ENCODE peak calls at places on chromosomes 16 and 17, in nine cellular contexts. R is naive thymus-derived CD4-positive, alpha-beta T cell; N is PC-9; H is endodermal cell; U is iPS DF 6.9; Q is A673; X is neural progenitor cell; C is psoas muscle; E is IMR-90. I is an unnamed sample.

GRCh38 chr17:9837551-9838471 is 12.1 kb downstream of the GLP2R start:
- DNase-seq in R (no peak), N (peak; percentile 88), H (peak; percentile 52), U (no peak), Q (no peak), X (no peak), C (peak; percentile 73), E (peak; percentile 85), I (peak; percentile 90)

GRCh38 chr16:8675183-8676159 is 1.1 kb downstream of the ABAT start:
- DNase-seq in R (no peak), N (no peak), H (no peak), U (no peak), Q (peak; percentile 29), X (no peak), C (no peak), E (no peak), I (no peak)

GRCh38 chr16:26856791-26857190 is 209.9 kb upstream of the C16orf82 start:
- DNase-seq in R (no peak), N (no peak), H (no peak), U (no peak), Q (no peak), X (no peak), C (no peak), E (no peak), I (no peak)

GRCh38 chr16:25827709-25828108 is 135.9 kb downstream of the HS3ST4 start:
- DNase-seq in R (no peak), N (no peak), H (no peak), U (no peak), Q (no peak), X (no peak), C (no peak), E (no peak), I (no peak)

GRCh38 chr17:39012725-39013124 is 45.5 kb upstream of the FBXO47 start:
- DNase-seq in R (no peak), N (no peak), H (peak; percentile 75), U (no peak), Q (no peak), X (no peak), C (no peak), E (no peak), I (no peak)

GRCh38 chr16:11063432-11064201 is 119.3 kb downstream of the CLEC16A start:
- DNase-seq in R (no peak), N (no peak), H (no peak), U (no peak), Q (no peak), X (no peak), C (no peak), E (no peak), I (no peak)

GRCh38 chr16:54171855-54172537 is 114.6 kb downstream of the IRX3 start:
- DNase-seq in R (no peak), N (peak; percentile 46), H (peak; percentile 63), U (no peak), Q (peak; percentile 16), X (peak; percentile 44), C (no peak), E (peak; percentile 65), I (no peak)

GRCh38 chr16:14452066-14452465 is 178.0 kb downstream of the PARN start:
- DNase-seq in R (no peak), N (no peak), H (no peak), U (no peak), Q (no peak), X (no peak), C (no peak), E (peak; percentile 55), I (no peak)

GRCh38 chr17:50561796-50562195 is 1.3 kb downstream of the CACNA1G start:
- DNase-seq in R (peak; percentile 22), N (no peak), H (no peak), U (no peak), Q (no peak), X (no peak), C (no peak), E (no peak), I (no peak)

GRCh38 chr16:8963010-8963824 is 489 bp downstream of the USP7 start:
- DNase-seq in R (no peak), N (no peak), H (peak; percentile 50), U (no peak), Q (peak; percentile 33), X (peak; percentile 50), C (no peak), E (no peak), I (no peak)

GRCh38 chr17:62778990-62779681 is 29.0 kb downstream of the MARCHF10 start:
- DNase-seq in R (no peak), N (peak; percentile 98), H (peak; percentile 66), U (no peak), Q (no peak), X (no peak), C (no peak), E (peak; percentile 98), I (peak; percentile 68)

GRCh38 chr17:2302740-2303277 is 776 bp downstream of the SMG6 start:
- DNase-seq in R (peak; percentile 36), N (no peak), H (peak; percentile 73), U (no peak), Q (peak; percentile 60), X (peak; percentile 40), C (no peak), E (peak; percentile 6), I (no peak)

GRCh38 chr16:84505249-84506156 is 1.0 kb upstream of the MEAK7 start:
- DNase-seq in R (no peak), N (peak; percentile 52), H (no peak), U (no peak), Q (no peak), X (peak; percentile 20), C (peak; percentile 51), E (no peak), I (no peak)
- H3K4me1 ChIP-seq in R (peaks cover 23% of the 10 kb centered on the region), N (peaks cover 50% of the 10 kb centered on the region), H (peaks cover 9% of the 10 kb centered on the region), U (peaks cover 8% of the 10 kb centered on the region), Q (peaks cover 3% of the 10 kb centered on the region), X (peaks cover 5% of the 10 kb centered on the region), C (peaks cover 12% of the 10 kb centered on the region), E (peaks cover 14% of the 10 kb centered on the region), I (peaks cover 49% of the 10 kb centered on the region)

GRCh38 chr16:29820730-29821662 is 734 bp downstream of the MVP start:
- DNase-seq in R (no peak), N (peak; percentile 57), H (no peak), U (no peak), Q (no peak), X (no peak), C (peak; percentile 76), E (no peak), I (peak; percentile 59)
- H3K4me1 ChIP-seq in R (peaks cover 66% of the 10 kb centered on the region), N (peaks cover 72% of the 10 kb centered on the region), H (peaks cover 6% of the 10 kb centered on the region), U (peaks cover 2% of the 10 kb centered on the region), Q (peaks cover 47% of the 10 kb centered on the region), X (peaks cover 18% of the 10 kb centered on the region), C (peaks cover 50% of the 10 kb centered on the region), E (peaks cover 27% of the 10 kb centered on the region), I (peaks cover 69% of the 10 kb centered on the region)

DNA sequence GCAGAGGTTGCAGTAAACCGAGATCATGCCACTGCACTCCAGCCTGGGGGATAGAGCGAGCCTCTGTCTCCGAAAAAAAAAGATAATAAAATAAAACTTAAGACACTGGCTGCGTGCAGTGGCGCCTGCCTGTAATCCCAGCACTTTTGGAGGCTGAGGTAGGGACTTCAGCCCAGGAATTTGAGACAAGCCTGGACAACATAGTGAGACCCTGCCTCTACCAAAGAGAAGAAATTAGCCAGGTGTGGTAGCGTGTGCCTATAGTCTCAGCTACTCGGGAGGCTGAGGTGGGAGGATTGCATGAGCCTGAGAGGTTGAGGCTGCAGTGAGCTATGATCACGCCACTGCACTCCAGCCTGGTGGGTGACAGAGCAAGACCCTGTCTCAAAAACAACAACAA is 26.6 kb downstream of the RARA start:
- DNase-seq in R (no peak), N (no peak), H (no peak), U (no peak), Q (no peak), X (no peak), C (no peak), E (no peak), I (no peak)
- H3K4me1 ChIP-seq in R (peaks cover 36% of the 10 kb centered on the region), N (peaks cover 38% of the 10 kb centered on the region), H (peaks cover 7% of the 10 kb centered on the region), U (no peaks in the 10 kb centered on the region), Q (no peaks in the 10 kb centered on the region), X (peaks cover 16% of the 10 kb centered on the region), C (peaks cover 99% of the 10 kb centered on the region), E (peaks cover 34% of the 10 kb centered on the region), I (peaks cover 64% of the 10 kb centered on the region)

GRCh38 chr16:87705780-87706277 is 60.0 kb downstream of the KLHDC4 start:
- DNase-seq in R (no peak), N (no peak), H (no peak), U (no peak), Q (no peak), X (peak; percentile 42), C (no peak), E (no peak), I (no peak)

GRCh38 chr16:87707714-87708113 is 58.1 kb downstream of the KLHDC4 start:
- DNase-seq in R (no peak), N (no peak), H (no peak), U (no peak), Q (no peak), X (no peak), C (no peak), E (no peak), I (no peak)

GRCh38 chr16:87708181-87708580 is 57.6 kb downstream of the KLHDC4 start:
- DNase-seq in R (no peak), N (no peak), H (no peak), U (no peak), Q (no peak), X (no peak), C (no peak), E (no peak), I (no peak)

GRCh38 chr16:87706278-87707000 is 59.3 kb downstream of the KLHDC4 start:
- DNase-seq in R (no peak), N (no peak), H (peak; percentile 67), U (no peak), Q (no peak), X (peak; percentile 52), C (no peak), E (no peak), I (no peak)

GRCh38 chr16:87707097-87707496 is 58.7 kb downstream of the KLHDC4 start:
- DNase-seq in R (no peak), N (no peak), H (peak; percentile 82), U (peak; percentile 11), Q (no peak), X (peak; percentile 52), C (no peak), E (no peak), I (no peak)
- H3K4me1 ChIP-seq in R (peaks cover 13% of the 10 kb centered on the region), N (no peaks in the 10 kb centered on the region), H (peaks cover 9% of the 10 kb centered on the region), U (peaks cover 1% of the 10 kb centered on the region), Q (no peaks in the 10 kb centered on the region), X (peaks cover 18% of the 10 kb centered on the region), C (no peaks in the 10 kb centered on the region), E (no peaks in the 10 kb centered on the region), I (no peaks in the 10 kb centered on the region)

DNA sequence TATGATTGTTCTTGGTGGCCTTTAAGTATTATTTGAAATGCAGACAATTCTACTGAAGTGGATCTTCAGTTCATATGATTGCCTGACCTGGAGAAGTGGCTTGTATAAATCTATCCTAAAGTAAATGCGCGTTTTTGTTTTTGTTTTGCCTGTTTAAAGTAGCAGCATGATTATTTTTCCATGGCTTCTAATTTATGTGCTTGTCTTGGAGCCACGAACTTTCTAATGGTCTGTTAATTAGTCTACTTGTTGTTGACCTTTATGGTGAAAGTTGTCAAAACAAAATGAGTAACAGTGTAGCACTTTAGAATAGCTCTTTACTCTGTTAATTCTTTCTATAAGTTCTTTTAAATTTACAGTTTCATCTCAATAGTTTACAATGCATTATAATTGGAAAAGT is 1.7 kb downstream of the PRKAR1A start:
- DNase-seq in R (no peak), N (no peak), H (no peak), U (no peak), Q (no peak), X (no peak), C (no peak), E (no peak), I (no peak)
- H3K4me1 ChIP-seq in R (peaks cover 13% of the 10 kb centered on the region), N (peaks cover 20% of the 10 kb centered on the region), H (peaks cover 4% of the 10 kb centered on the region), U (no peaks in the 10 kb centered on the region), Q (peaks cover 7% of the 10 kb centered on the region), X (peaks cover 21% of the 10 kb centered on the region), C (peaks cover 38% of the 10 kb centered on the region), E (peaks cover 1% of the 10 kb centered on the region), I (peaks cover 22% of the 10 kb centered on the region)